ENCODE peak calls at places on chromosomes 4 and X, in nine cellular contexts. K, M, J, N, Z, D, I, V and E are unnamed samples.

GRCh38 chr4:3202836-3203820 is 45.8 kb upstream of the MSANTD1 start:
- DNase-seq in K (no peak), M (no peak), J (no peak), N (no peak), Z (no peak), D (no peak), I (no peak), V (no peak), E (no peak)

GRCh38 chr4:150348079-150348478 is 233.9 kb upstream of the MAB21L2 start:
- DNase-seq in K (no peak), M (no peak), J (no peak), N (no peak), Z (no peak), D (no peak), I (no peak), V (no peak), E (no peak)

GRCh38 chr4:88378691-88379559 is at the start of gene HERC6:
- DNase-seq in K (peak; percentile 65), M (peak; percentile 91), J (peak; percentile 84), N (peak; percentile 93), Z (peak; percentile 86), D (peak; percentile 77), I (peak; percentile 91), V (peak; percentile 65), E (peak; percentile 81)

GRCh38 chr4:85399270-85399669 is 75.7 kb upstream of the ARHGAP24 start:
- DNase-seq in K (no peak), M (no peak), J (no peak), N (no peak), Z (no peak), D (no peak), I (no peak), V (no peak), E (no peak)

GRCh38 chrX:65993915-65994460 is 45.9 kb downstream of the VSIG4 start:
- DNase-seq in K (no peak), M (no peak), J (no peak), N (no peak), Z (no peak), D (no peak), I (no peak), V (no peak), E (no peak)

GRCh38 chr4:90159193-90159592 is 32.0 kb downstream of the CCSER1 start:
- DNase-seq in K (no peak), M (no peak), J (no peak), N (no peak), Z (no peak), D (no peak), I (no peak), V (no peak), E (no peak)

GRCh38 chrX:83966347-83966746 is 105.4 kb downstream of the CYLC1 start:
- DNase-seq in K (no peak), M (no peak), J (no peak), N (no peak), Z (no peak), D (no peak), I (no peak), V (no peak), E (no peak)

GRCh38 chrX:131841496-131842410 is 181.3 kb upstream of the STK26 start:
- DNase-seq in K (no peak), M (no peak), J (no peak), N (peak; percentile 79), Z (peak; percentile 37), D (no peak), I (peak; percentile 77), V (no peak), E (no peak)

GRCh38 chrX:39613997-39614679 is 483.6 kb downstream of the BCOR start:
- DNase-seq in K (no peak), M (peak; percentile 72), J (peak; percentile 46), N (peak; percentile 76), Z (no peak), D (no peak), I (peak; percentile 4), V (peak; percentile 70), E (no peak)

DNA sequence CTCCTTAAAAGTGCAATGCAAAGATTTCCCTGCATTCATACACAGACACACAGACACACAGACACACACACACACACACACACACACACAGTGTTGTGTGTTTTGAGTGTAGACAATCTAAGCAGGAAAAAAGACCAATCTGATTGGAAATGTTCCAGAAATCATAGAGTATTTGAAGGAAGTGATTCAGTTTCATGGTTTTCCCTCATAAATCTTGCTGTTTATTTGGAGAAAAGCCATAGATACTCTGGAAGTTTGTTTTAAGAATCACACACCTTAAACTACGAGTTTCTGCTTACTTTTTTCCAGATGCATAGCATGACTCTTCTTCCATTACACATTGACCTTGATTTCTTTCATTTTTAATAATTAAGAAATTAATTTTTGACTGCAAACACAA is 298.5 kb upstream of the BMP3 start:
- DNase-seq in K (no peak), M (no peak), J (no peak), N (no peak), Z (no peak), D (no peak), I (no peak), V (no peak), E (no peak)
- H3K4me3 ChIP-seq in K (no peak overlapping the region), M (no peak overlapping the region), J (no peak overlapping the region), N (no peak overlapping the region), Z (no peak overlapping the region), D (no peak overlapping the region), I (no peak overlapping the region), V (no peak overlapping the region), E (no peak overlapping the region)

GRCh38 chr4:112280657-112281056 is 5.0 kb downstream of the TIFA start:
- DNase-seq in K (no peak), M (no peak), J (no peak), N (no peak), Z (no peak), D (no peak), I (no peak), V (no peak), E (no peak)

GRCh38 chr4:112284662-112285411 is 867 bp downstream of the TIFA start:
- DNase-seq in K (no peak), M (no peak), J (no peak), N (no peak), Z (peak; percentile 25), D (peak; percentile 43), I (no peak), V (peak; percentile 47), E (no peak)

GRCh38 chr4:112282860-112283667 is 2.6 kb downstream of the TIFA start:
- DNase-seq in K (no peak), M (no peak), J (no peak), N (no peak), Z (no peak), D (no peak), I (no peak), V (no peak), E (no peak)

GRCh38 chr4:112287258-112287873 is 1.7 kb upstream of the TIFA start:
- DNase-seq in K (no peak), M (no peak), J (no peak), N (no peak), Z (peak; percentile 33), D (no peak), I (no peak), V (no peak), E (no peak)

GRCh38 chr4:112284166-112284565 is 1.5 kb downstream of the TIFA start:
- DNase-seq in K (no peak), M (no peak), J (no peak), N (no peak), Z (no peak), D (no peak), I (no peak), V (no peak), E (no peak)
- H3K4me1 ChIP-seq in K (no peaks in the 10 kb centered on the region), M (peaks cover 13% of the 10 kb centered on the region), J (peaks cover 13% of the 10 kb centered on the region), N (peaks cover 5% of the 10 kb centered on the region), Z (peaks cover 71% of the 10 kb centered on the region), D (peaks cover 6% of the 10 kb centered on the region), I (no peaks in the 10 kb centered on the region), V (no peaks in the 10 kb centered on the region), E (peaks cover 12% of the 10 kb centered on the region)

GRCh38 chr4:139219450-139220055 is 42.5 kb upstream of the ELF2 start:
- DNase-seq in K (no peak), M (no peak), J (no peak), N (no peak), Z (no peak), D (no peak), I (no peak), V (no peak), E (no peak)

GRCh38 chr4:139210486-139210885 is 33.5 kb upstream of the ELF2 start:
- DNase-seq in K (no peak), M (no peak), J (no peak), N (no peak), Z (no peak), D (no peak), I (no peak), V (no peak), E (no peak)

GRCh38 chr4:139209470-139210063 is 32.5 kb upstream of the ELF2 start:
- DNase-seq in K (no peak), M (no peak), J (no peak), N (no peak), Z (no peak), D (no peak), I (no peak), V (no peak), E (no peak)

GRCh38 chr4:139208404-139208945 is 31.5 kb upstream of the ELF2 start:
- DNase-seq in K (peak; percentile 59), M (no peak), J (no peak), N (no peak), Z (peak; percentile 19), D (no peak), I (no peak), V (no peak), E (no peak)

DNA sequence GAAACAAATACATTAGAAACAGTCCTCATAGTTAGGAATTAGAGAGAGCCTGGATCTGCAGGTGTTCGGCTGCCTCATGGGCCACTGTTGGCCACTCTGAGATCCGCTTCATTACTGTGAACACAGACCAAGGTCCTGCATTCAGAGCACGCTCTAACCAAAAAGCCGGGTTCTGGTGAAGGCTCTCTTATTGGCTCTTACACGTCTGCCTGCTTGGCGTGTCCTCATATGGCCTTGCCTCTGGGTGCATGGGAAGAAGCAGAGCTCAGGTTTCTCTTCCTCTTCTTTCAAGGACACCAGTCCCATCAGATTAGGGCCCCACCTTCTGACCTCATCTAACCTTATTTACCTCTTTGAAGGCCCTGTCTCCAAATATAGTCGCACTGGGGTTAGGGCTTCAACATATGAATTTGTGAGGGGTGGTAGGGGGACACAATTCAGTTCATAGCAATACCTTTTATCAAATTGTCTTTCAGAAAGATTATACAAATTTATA is 37.1 kb upstream of the ELF2 start:
- DNase-seq in K (peak; percentile 31), M (no peak), J (peak; percentile 65), N (peak; percentile 78), Z (no peak), D (no peak), I (peak; percentile 83), V (no peak), E (peak; percentile 57)
- H3K27ac ChIP-seq in K (no peak overlapping the region), M (no peak overlapping the region), J (no peak overlapping the region), N (no peak overlapping the region), Z (no peak overlapping the region), D (no peak overlapping the region), I (no peak overlapping the region), V (no peak overlapping the region), E (no peak overlapping the region)

GRCh38 chrX:135295944-135296305 is 13.4 kb upstream of the ETDC start:
- DNase-seq in K (no peak), M (no peak), J (no peak), N (no peak), Z (no peak), D (no peak), I (no peak), V (no peak), E (no peak)
- H3K4me3 ChIP-seq in K (peak overlapping the region; percentile 26), M (peak overlapping the region; percentile 26), J (peak overlapping the region; percentile 54), N (peak overlapping the region; percentile 53), Z (no peak overlapping the region), D (no peak overlapping the region), I (no peak overlapping the region), V (peak overlapping the region; percentile 29), E (peak overlapping the region; percentile 28)